ENCODE peak calls at places on chromosomes 1 and 21, in ten cellular contexts. D is NCI-H1092; N is HFFc6; B is neural crest cell; F is stimulated activated CD4-positive, alpha-beta T cell treated with anti-CD3 and anti-CD28 coated beads, Interleukin-1b, Interleukin-23, amount 100 ng/mL, for 1 hour; L is OCI-LY7; O is spleen; C is right cardiac atrium; W is dorsolateral prefrontal cortex; R is PC-9. S is an unnamed sample.

GRCh38 chr1:39960461-39960958 is 5.6 kb downstream of the MFSD2A start:
- DNase-seq in W (no peak), B (no peak), O (peak; percentile 93), R (no peak), N (no peak), L (peak; percentile 87), C (no peak), F (no peak), D (peak; percentile 100), S (peak; percentile 71)

GRCh38 chr1:193545171-193545570 is 358.8 kb upstream of the B3GALT2 start:
- DNase-seq in B (no peak), O (no peak), W (no peak), L (no peak), F (no peak), N (no peak), D (no peak), C (no peak), R (no peak), S (no peak)

GRCh38 chr1:147665521-147665920 is 4.8 kb downstream of the ACP6 start:
- DNase-seq in B (no peak), D (no peak), W (no peak), R (no peak), C (no peak), O (no peak), F (no peak), N (no peak), L (no peak), S (no peak)

GRCh38 chr1:198601936-198602889 is 36.6 kb upstream of the PTPRC start:
- DNase-seq in B (no peak), O (no peak), N (peak; percentile 71), F (no peak), R (no peak), L (no peak), W (no peak), C (no peak), D (no peak), S (no peak)

GRCh38 chr1:162011337-162012012 is 12.2 kb downstream of the OLFML2B start:
- DNase-seq in D (no peak), F (no peak), L (no peak), N (no peak), O (no peak), W (no peak), C (peak; percentile 64), R (no peak), B (no peak), S (no peak)

GRCh38 chr1:28062806-28063205 is 25.6 kb downstream of the EYA3 start:
- DNase-seq in B (no peak), O (no peak), C (peak; percentile 22), N (no peak), D (no peak), W (no peak), R (no peak), L (no peak), F (no peak), S (peak; percentile 3)

GRCh38 chr1:8903908-8904650 is 25.6 kb upstream of the ENO1 start:
- DNase-seq in C (peak; percentile 47), R (peak; percentile 92), W (no peak), D (no peak), B (no peak), L (no peak), F (no peak), N (peak; percentile 97), O (no peak), S (peak; percentile 98)

GRCh38 chr21:45178971-45179370 is 104.6 kb downstream of the ADARB1 start:
- DNase-seq in D (no peak), N (no peak), B (no peak), W (no peak), C (no peak), R (no peak), O (no peak), L (no peak), F (no peak), S (no peak)

GRCh38 chr1:59243544-59243943 is 53.4 kb upstream of the FGGY start:
- DNase-seq in B (no peak), D (peak; percentile 33), C (no peak), O (no peak), R (no peak), W (no peak), N (no peak), L (no peak), F (no peak), S (no peak)

GRCh38 chr1:187157552-187157951 is 328.8 kb downstream of the PLA2G4A start:
- DNase-seq in F (no peak), N (no peak), W (no peak), B (no peak), L (no peak), O (no peak), D (no peak), C (no peak), R (no peak), S (no peak)

GRCh38 chr21:44761011-44761729 is 40.5 kb downstream of the UBE2G2 start:
- DNase-seq in O (peak; percentile 35), W (no peak), C (no peak), B (no peak), R (no peak), F (no peak), D (no peak), L (peak; percentile 45), N (no peak), S (no peak)

GRCh38 chr1:24179251-24179895 is 7.7 kb downstream of the IFNLR1 start:
- DNase-seq in C (no peak), B (no peak), R (no peak), W (no peak), D (no peak), N (no peak), L (no peak), F (no peak), O (no peak), S (no peak)

GRCh38 chr1:16387201-16388185 is 20.5 kb downstream of the SZRD1 start:
- DNase-seq in F (no peak), R (no peak), W (no peak), B (no peak), N (no peak), D (no peak), O (no peak), C (no peak), L (no peak), S (peak; percentile 36)

S was measured in NCI-H226.